ENCODE peak calls at places on chromosomes 3 and 15, in five cellular contexts. M, G, V, Q and L are unnamed samples.

GRCh38 chr3:71102111-71103039 is 481.2 kb downstream of the FOXP1 start:
- DNase-seq in M (peak; percentile 93), G (no peak), V (no peak), Q (no peak), L (peak; percentile 87)

GRCh38 chr3:41682996-41683395 is 278.9 kb downstream of the ULK4 start:
- DNase-seq in M (peak; percentile 59), G (no peak), V (no peak), Q (no peak), L (no peak)

GRCh38 chr3:150870406-150870805 is 34.8 kb downstream of the MINDY4B start:
- DNase-seq in M (peak; percentile 59), G (no peak), V (no peak), Q (no peak), L (no peak)

GRCh38 chr3:25097023-25097422 is 331.0 kb upstream of the RARB start:
- DNase-seq in M (no peak), G (no peak), V (no peak), Q (no peak), L (no peak)

GRCh38 chr15:40857601-40858351 is 13.9 kb downstream of the SPINT1 start:
- DNase-seq in M (peak; percentile 73), G (peak; percentile 96), V (peak; percentile 73), Q (peak; percentile 90), L (peak; percentile 82)

GRCh38 chr3:189790658-189791057 is 159.5 kb downstream of the TP63 start:
- DNase-seq in M (no peak), G (no peak), V (no peak), Q (peak; percentile 23), L (peak; percentile 34)

GRCh38 chr3:123618768-123619484 is 34.1 kb upstream of the HACD2 start:
- DNase-seq in M (peak; percentile 92), G (no peak), V (peak; percentile 67), Q (peak; percentile 46), L (peak; percentile 78)

GRCh38 chr3:102354818-102355515 is 79.8 kb upstream of the ZPLD1 start:
- DNase-seq in M (peak; percentile 76), G (no peak), V (no peak), Q (peak; percentile 16), L (no peak)

GRCh38 chr3:115960799-115961198 is 337.5 kb downstream of the GAP43 start:
- DNase-seq in M (peak; percentile 6), G (peak; percentile 5), V (no peak), Q (no peak), L (no peak)

GRCh38 chr15:25694823-25695312 is 168.3 kb downstream of the ATP10A start:
- DNase-seq in M (no peak), G (no peak), V (no peak), Q (no peak), L (no peak)

GRCh38 chr15:42605281-42605744 is 29.9 kb downstream of the STARD9 start:
- DNase-seq in M (peak; percentile 64), G (no peak), V (no peak), Q (no peak), L (peak; percentile 84)

GRCh38 chr3:52816654-52817053 is 13.8 kb downstream of the ITIH4 start:
- DNase-seq in M (no peak), G (no peak), V (no peak), Q (no peak), L (no peak)

GRCh38 chr3:13932578-13933295 is 52.9 kb upstream of the WNT7A start:
- DNase-seq in M (no peak), G (no peak), V (peak; percentile 35), Q (no peak), L (peak; percentile 19)

GRCh38 chr3:136617123-136617700 is 135.0 kb downstream of the STAG1 start:
- DNase-seq in M (no peak), G (no peak), V (no peak), Q (no peak), L (peak; percentile 12)

GRCh38 chr15:68558318-68559305 is 20.2 kb upstream of the CORO2B start:
- DNase-seq in M (no peak), G (no peak), V (no peak), Q (peak; percentile 36), L (no peak)

GRCh38 chr3:140206196-140207040 is 271.4 kb downstream of the CLSTN2 start:
- DNase-seq in M (peak; percentile 31), G (peak; percentile 64), V (no peak), Q (no peak), L (no peak)

GRCh38 chr15:66390670-66391069 is 4.0 kb downstream of the MAP2K1 start:
- DNase-seq in M (peak; percentile 22), G (no peak), V (no peak), Q (no peak), L (peak; percentile 23)

GRCh38 chr15:57527382-57528091 is 64.2 kb upstream of the MYZAP start:
- DNase-seq in M (peak; percentile 92), G (peak; percentile 87), V (no peak), Q (peak; percentile 51), L (peak; percentile 92)

GRCh38 chr3:78893161-78893560 is 874.6 kb downstream of the ROBO1 start:
- DNase-seq in M (no peak), G (peak; percentile 54), V (no peak), Q (no peak), L (no peak)

GRCh38 chr3:159293493-159293892 is 491.6 kb downstream of the MFSD1 start:
- DNase-seq in M (no peak), G (no peak), V (no peak), Q (no peak), L (no peak)

GRCh38 chr15:50244153-50244552 is 21.4 kb downstream of the HDC start:
- DNase-seq in M (no peak), G (no peak), V (no peak), Q (no peak), L (no peak)

GRCh38 chr3:60399295-60399694 is 852.0 kb downstream of the FHIT start:
- DNase-seq in M (no peak), G (no peak), V (no peak), Q (no peak), L (no peak)

GRCh38 chr15:99253381-99254090 is 2.3 kb downstream of the LRRC28 start:
- DNase-seq in M (peak; percentile 34), G (no peak), V (no peak), Q (no peak), L (no peak)

GRCh38 chr3:126926684-126927404 is 56.1 kb upstream of the PLXNA1 start:
- DNase-seq in M (peak; percentile 95), G (no peak), V (peak; percentile 43), Q (no peak), L (peak; percentile 91)

GRCh38 chr3:34832865-34833508 is 806.3 kb upstream of the ARPP21 start:
- DNase-seq in M (no peak), G (no peak), V (no peak), Q (no peak), L (no peak)

GRCh38 chr15:73239564-73240208 is 129.1 kb downstream of the HCN4 start:
- DNase-seq in M (peak; percentile 11), G (no peak), V (no peak), Q (no peak), L (peak; percentile 7)